ENCODE peak calls at places on chromosome 6, in four cellular contexts. One of them, this sample, is unnamed.

GRCh38 chr6:111600154-111600553 is 5.5 kb downstream of the TRAF3IP2 start:
- DNase-seq in HepG2: no peak
- DNase-seq in K562: no peak
- DNase-seq in endothelial cell of umbilical vein: peak
- DNase-seq in this sample: no peak

GRCh38 chr6:136609878-136610706 is 59.9 kb upstream of the MAP7 start:
- DNase-seq in HepG2: peak
- DNase-seq in K562: peak
- DNase-seq in endothelial cell of umbilical vein: peak
- DNase-seq in this sample: peak

GRCh38 chr6:116648161-116648560 is 20.4 kb downstream of the ZUP1 start:
- DNase-seq in HepG2: no peak
- DNase-seq in endothelial cell of umbilical vein: peak
- DNase-seq in K562: no peak
- DNase-seq in this sample: no peak

GRCh38 chr6:132714160-132714559 is 305 bp upstream of the VNN1 start:
- DNase-seq in HepG2: no peak
- DNase-seq in endothelial cell of umbilical vein: no peak
- DNase-seq in K562: no peak
- DNase-seq in this sample: no peak

GRCh38 chr6:165850434-165851019 is 187.5 kb upstream of the PDE10A start:
- DNase-seq in HepG2: peak
- DNase-seq in endothelial cell of umbilical vein: peak
- DNase-seq in K562: peak
- DNase-seq in this sample: peak

GRCh38 chr6:149458196-149458595 is 26.6 kb downstream of the ZC3H12D start:
- DNase-seq in endothelial cell of umbilical vein: no peak
- DNase-seq in K562: no peak
- DNase-seq in HepG2: no peak
- DNase-seq in this sample: no peak

GRCh38 chr6:32826996-32827395 is 10.2 kb upstream of the HLA-DOB start:
- DNase-seq in endothelial cell of umbilical vein: no peak
- DNase-seq in K562: no peak
- DNase-seq in HepG2: no peak
- DNase-seq in this sample: no peak

GRCh38 chr6:33875696-33876095 is 71.9 kb upstream of the MLN start:
- DNase-seq in endothelial cell of umbilical vein: no peak
- DNase-seq in HepG2: no peak
- DNase-seq in K562: no peak
- DNase-seq in this sample: no peak

GRCh38 chr6:69026243-69026642 is 391.2 kb downstream of the ADGRB3 start:
- DNase-seq in K562: no peak
- DNase-seq in HepG2: no peak
- DNase-seq in endothelial cell of umbilical vein: no peak
- DNase-seq in this sample: no peak

GRCh38 chr6:46233131-46233530 is 62.4 kb upstream of the ENPP5 start:
- DNase-seq in HepG2: no peak
- DNase-seq in K562: no peak
- DNase-seq in endothelial cell of umbilical vein: no peak
- DNase-seq in this sample: no peak

GRCh38 chr6:14799928-14800327 is 445.9 kb upstream of the JARID2 start:
- DNase-seq in HepG2: peak
- DNase-seq in K562: peak
- DNase-seq in endothelial cell of umbilical vein: peak
- DNase-seq in this sample: peak

GRCh38 chr6:149545258-149545753 is 537 bp downstream of the PPIL4 start:
- DNase-seq in HepG2: peak
- DNase-seq in K562: peak
- DNase-seq in endothelial cell of umbilical vein: peak
- DNase-seq in this sample: no peak

GRCh38 chr6:95091823-95092436 is 485.4 kb upstream of the MANEA start:
- DNase-seq in HepG2: peak
- DNase-seq in endothelial cell of umbilical vein: peak
- DNase-seq in K562: peak
- DNase-seq in this sample: no peak

GRCh38 chr6:81562169-81562568 is 190.3 kb downstream of the TENT5A start:
- DNase-seq in endothelial cell of umbilical vein: no peak
- DNase-seq in K562: no peak
- DNase-seq in HepG2: peak
- DNase-seq in this sample: peak

DNA sequence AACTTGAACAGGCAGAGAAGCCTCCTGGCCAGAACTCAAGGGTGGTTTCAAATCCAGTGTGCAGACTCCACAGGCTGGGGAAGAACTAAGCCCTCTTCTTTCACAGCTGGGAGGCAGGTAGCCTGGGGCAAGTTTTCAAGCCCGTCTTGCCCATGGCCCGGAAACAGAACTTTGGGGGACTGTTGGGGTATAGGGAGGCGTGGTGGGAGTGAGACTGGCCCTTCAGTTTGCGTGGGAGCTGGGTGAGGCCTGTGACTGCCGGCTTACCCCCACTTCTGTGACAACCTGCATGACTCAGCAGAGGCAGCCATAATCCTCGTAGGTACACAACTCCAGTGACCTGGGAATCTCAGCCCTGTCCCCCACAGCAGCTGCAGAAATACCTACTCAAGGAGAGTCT is 1125.7 kb downstream of the HACE1 start:
- DNase-seq in HepG2: no peak
- DNase-seq in endothelial cell of umbilical vein: no peak
- DNase-seq in K562: no peak
- DNase-seq in this sample: no peak
- TF ChIP-seq MYC in HepG2: no peak
- TF ChIP-seq MYC in endothelial cell of umbilical vein: no peak
- TF ChIP-seq MYC in K562: no peak
- TF ChIP-seq MYC in this sample: no peak

DNA sequence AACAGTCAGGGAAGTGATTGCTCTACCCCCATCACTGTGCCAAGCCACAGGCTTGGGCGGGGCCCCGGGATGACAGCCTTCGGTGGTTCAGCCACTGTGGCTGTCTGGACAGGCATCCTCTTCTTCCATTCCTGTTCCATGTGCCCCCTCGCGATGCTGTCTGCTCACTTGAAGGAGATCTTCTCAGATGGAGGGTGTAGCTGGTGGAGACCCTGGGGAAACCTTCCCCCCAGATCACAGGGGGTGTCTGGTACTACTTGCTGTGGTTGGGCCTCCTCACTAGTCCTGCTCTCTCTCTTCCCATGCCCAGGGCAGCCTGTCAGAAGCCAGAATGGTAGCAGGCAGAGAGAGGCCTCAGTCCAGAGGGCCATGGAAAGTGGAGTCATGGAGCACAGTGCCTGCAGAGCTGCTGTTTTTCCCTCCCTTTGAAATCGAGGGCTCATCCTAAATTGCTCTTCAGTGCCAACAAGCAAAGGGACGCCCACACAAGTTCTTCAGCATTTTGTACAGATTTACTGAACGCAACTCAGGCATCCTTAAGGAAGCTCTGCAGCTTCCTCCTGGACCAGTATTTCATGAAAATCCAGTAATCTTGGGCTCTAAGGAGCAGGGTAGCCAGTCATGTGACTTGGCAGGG is 326.6 kb downstream of the ZFAND3 start:
- DNase-seq in endothelial cell of umbilical vein: no peak
- DNase-seq in HepG2: no peak
- DNase-seq in K562: no peak
- DNase-seq in this sample: no peak
- TF ChIP-seq JUN in endothelial cell of umbilical vein: no peak
- TF ChIP-seq JUN in HepG2: no peak
- TF ChIP-seq JUN in K562: no peak
- TF ChIP-seq JUN in this sample: no peak

GRCh38 chr6:151548201-151548600 is 54.4 kb downstream of the CCDC170 start:
- DNase-seq in HepG2: no peak
- DNase-seq in K562: no peak
- DNase-seq in endothelial cell of umbilical vein: no peak
- DNase-seq in this sample: no peak
- TF ChIP-seq MYC in HepG2: no peak
- TF ChIP-seq MYC in K562: no peak
- TF ChIP-seq MYC in endothelial cell of umbilical vein: no peak
- TF ChIP-seq MYC in this sample: no peak

DNA sequence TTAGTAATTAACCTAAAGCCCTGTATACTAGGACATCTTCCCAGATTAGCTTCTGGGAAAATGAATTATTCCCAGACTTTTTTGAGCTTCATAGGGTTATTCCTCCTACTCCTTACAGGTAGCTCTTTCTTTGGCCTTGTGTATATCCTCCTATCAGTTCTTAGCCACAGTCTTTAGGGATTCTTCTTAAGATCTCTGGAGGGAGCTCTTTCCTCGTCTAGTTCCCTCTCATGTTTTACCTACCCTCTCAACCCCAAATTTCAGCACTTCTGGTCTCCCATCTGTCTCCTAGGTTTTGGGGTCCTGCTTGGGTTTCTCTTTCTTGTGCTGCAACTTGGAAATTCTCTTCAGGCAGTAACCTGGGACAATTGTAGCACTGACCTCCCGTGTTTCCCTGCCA is 46.4 kb upstream of the SLC35B3 start:
- DNase-seq in endothelial cell of umbilical vein: no peak
- DNase-seq in HepG2: no peak
- DNase-seq in K562: peak
- DNase-seq in this sample: no peak
- TF ChIP-seq JUN in endothelial cell of umbilical vein: no peak
- TF ChIP-seq JUN in HepG2: no peak
- TF ChIP-seq JUN in K562: no peak
- TF ChIP-seq JUN in this sample: no peak

DNA sequence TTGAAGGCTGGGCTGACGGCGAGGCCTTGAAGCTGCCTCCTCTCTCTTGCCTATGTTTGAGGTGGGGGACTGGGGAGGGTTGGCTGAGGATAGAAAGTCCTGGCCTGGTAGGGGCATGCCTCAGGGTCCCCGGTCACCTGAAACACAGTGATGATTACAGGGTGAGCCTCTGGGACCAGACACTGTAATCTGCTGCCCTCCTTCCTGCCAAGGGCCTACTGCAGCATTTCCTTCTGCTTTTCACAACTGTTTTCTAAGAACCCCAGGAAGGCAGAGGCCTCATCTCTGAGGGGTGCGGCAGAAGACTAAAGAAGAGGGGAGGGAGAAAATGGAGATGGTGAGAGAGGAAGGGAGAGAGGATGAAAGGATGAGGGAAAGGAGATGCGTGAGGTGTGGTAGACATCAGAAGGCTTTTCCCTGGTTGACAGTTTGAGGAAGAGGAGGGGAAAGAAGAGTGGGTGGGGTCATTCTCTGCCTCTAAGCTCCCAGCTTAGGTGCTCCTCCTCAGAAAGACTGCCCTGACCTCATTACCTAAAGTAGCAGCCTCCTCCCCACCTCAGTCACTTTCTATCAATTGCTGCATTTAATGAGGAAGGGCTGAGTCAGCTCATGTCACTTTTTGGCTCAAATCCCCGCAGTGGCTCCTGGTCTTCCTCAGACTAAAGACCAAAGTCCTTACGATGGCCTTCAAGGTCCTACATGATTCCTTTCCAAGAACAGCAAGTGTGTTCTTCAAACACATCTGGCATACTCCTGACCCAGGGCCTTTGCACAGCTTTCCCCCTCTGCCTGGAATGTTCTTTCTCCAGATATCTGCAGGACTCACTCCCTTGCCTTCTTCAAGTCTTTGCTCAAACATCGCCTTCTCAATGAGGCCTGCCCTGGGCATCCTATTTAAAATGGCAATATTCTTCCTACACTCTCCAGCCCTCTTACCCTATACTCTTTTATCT is 29.9 kb downstream of the VEGFA start:
- DNase-seq in endothelial cell of umbilical vein: no peak
- DNase-seq in HepG2: no peak
- DNase-seq in K562: no peak
- DNase-seq in this sample: no peak
- TF ChIP-seq MYC in endothelial cell of umbilical vein: no peak
- TF ChIP-seq MYC in HepG2: no peak
- TF ChIP-seq MYC in K562: no peak
- TF ChIP-seq MYC in this sample: no peak

DNA sequence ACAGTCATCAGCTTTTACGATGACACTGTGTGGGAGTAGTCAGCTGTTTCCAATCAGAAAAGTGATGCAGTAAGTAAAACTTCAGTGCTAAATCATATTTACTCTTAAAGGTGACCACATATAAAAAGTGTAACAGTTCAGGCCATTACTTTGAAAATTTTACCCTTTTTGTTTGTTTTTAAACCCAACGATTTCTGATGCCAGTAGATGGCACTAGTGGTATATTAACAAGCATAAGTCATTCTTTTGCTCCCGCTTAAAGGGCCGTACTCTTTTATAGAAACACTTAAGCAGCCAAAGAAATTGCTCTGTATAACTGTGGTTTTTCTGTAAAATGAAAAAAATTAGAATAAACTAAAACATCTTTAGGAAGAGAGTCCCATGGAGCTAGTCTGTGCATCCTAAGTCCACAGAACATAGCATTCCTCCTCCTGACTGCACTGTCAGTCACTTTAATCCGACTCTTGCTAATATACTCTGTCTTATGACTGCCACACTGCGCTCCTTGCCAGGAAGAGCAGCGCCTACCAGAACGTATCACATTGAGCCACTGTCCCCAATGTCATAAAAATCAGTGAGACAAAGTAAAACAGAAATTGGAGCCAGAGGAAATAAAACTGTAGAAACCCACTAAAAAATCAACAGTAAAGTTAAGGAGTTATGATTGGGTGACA is 25.1 kb downstream of the HEBP2 start:
- DNase-seq in HepG2: peak
- DNase-seq in endothelial cell of umbilical vein: peak
- DNase-seq in K562: peak
- DNase-seq in this sample: peak
- TF ChIP-seq JUN in HepG2: no peak
- TF ChIP-seq JUN in endothelial cell of umbilical vein: no peak
- TF ChIP-seq JUN in K562: no peak
- TF ChIP-seq JUN in this sample: no peak

GRCh38 chr6:158969148-158969547 is 30.9 kb downstream of the RSPH3 start:
- DNase-seq in K562: no peak
- DNase-seq in endothelial cell of umbilical vein: no peak
- DNase-seq in HepG2: no peak
- DNase-seq in this sample: no peak
- TF ChIP-seq MYC in K562: no peak
- TF ChIP-seq MYC in endothelial cell of umbilical vein: no peak
- TF ChIP-seq MYC in HepG2: no peak
- TF ChIP-seq MYC in this sample: no peak